ENCODE peak calls at places on chromosome 5, in six cellular contexts. I is suprapubic skin, G is hepatocyte, O is adipocyte, H is A673, X is lower lobe of right lung. L is an unnamed sample. For H3K4me1, the result is how much of the 10 kb centered on the place peaks cover.

GRCh38 chr5:140725799-140726471 is 25.7 kb downstream of the ZMAT2 start:
- DNase-seq in O (peak), X (no peak), G (peak), I (no peak), H (peak), L (peak)

GRCh38 chr5:172664018-172664417 is 23.0 kb downstream of the NEURL1B start:
- DNase-seq in X (no peak), G (no peak), I (no peak), O (no peak), H (no peak), L (no peak)

GRCh38 chr5:10762178-10762775 is 1.2 kb upstream of the DAP start:
- DNase-seq in G (peak), I (no peak), O (no peak), X (peak), H (no peak), L (peak)

GRCh38 chr5:67331296-67331925 is 134.8 kb upstream of the CD180 start:
- DNase-seq in G (no peak), I (no peak), H (no peak), X (no peak), O (no peak), L (no peak)

GRCh38 chr5:160369990-160370712 is at the start of gene C1QTNF2:
- DNase-seq in X (peak), O (peak), I (peak), G (peak), H (peak), L (peak)

GRCh38 chr5:137666109-137666850 is 69.6 kb downstream of the KLHL3 start:
- DNase-seq in H (no peak), G (no peak), I (no peak), X (no peak), O (peak), L (peak)

GRCh38 chr5:1667648-1668140 is 131.9 kb downstream of the MRPL36 start:
- DNase-seq in H (no peak), G (no peak), O (no peak), I (no peak), X (no peak), L (peak)

GRCh38 chr5:26121343-26121742 is 917.0 kb downstream of the CDH9 start:
- DNase-seq in H (peak), O (no peak), I (no peak), G (peak), X (no peak), L (no peak)

GRCh38 chr5:159673538-159673937 is 242.7 kb upstream of the ADRA1B start:
- DNase-seq in X (no peak), O (no peak), I (no peak), H (no peak), G (no peak), L (no peak)

GRCh38 chr5:148939676-148940075 is 113.3 kb downstream of the ADRB2 start:
- DNase-seq in O (no peak), I (no peak), H (no peak), G (peak), X (no peak), L (no peak)

GRCh38 chr5:76689321-76690026 is 26.5 kb upstream of the F2R start:
- DNase-seq in O (peak), X (no peak), H (peak), I (no peak), G (no peak), L (no peak)

GRCh38 chr5:55621218-55621617 is 86.5 kb upstream of the PLPP1 start:
- DNase-seq in O (peak), G (no peak), H (no peak), I (no peak), X (no peak), L (no peak)

GRCh38 chr5:132057498-132058255 is 2.8 kb upstream of the IL3 start:
- DNase-seq in I (no peak), O (no peak), G (no peak), X (peak), H (no peak), L (peak)

GRCh38 chr5:65394078-65394477 is 87.6 kb downstream of the ADAMTS6 start:
- DNase-seq in X (no peak), G (peak), I (no peak), H (no peak), O (peak), L (no peak)

GRCh38 chr5:133423618-133424282 is 188.6 kb downstream of the FSTL4 start:
- DNase-seq in O (peak), X (peak), G (peak), I (no peak), H (peak), L (peak)

GRCh38 chr5:170132642-170133448 is 27.1 kb downstream of the FOXI1 start:
- DNase-seq in G (no peak), X (no peak), O (peak), H (peak), I (no peak), L (no peak)

GRCh38 chr5:42515504-42515903 is 92.3 kb downstream of the GHR start:
- DNase-seq in I (no peak), X (no peak), G (no peak), H (no peak), O (no peak), L (no peak)

GRCh38 chr5:144406463-144406862 is 235.8 kb downstream of the KCTD16 start:
- DNase-seq in G (no peak), O (no peak), I (no peak), X (no peak), H (no peak), L (no peak)

GRCh38 chr5:56207537-56207936 is 25.6 kb downstream of the ANKRD55 start:
- DNase-seq in X (no peak), O (no peak), H (no peak), G (no peak), I (no peak), L (no peak)

GRCh38 chr5:37938086-37938852 is 98.4 kb upstream of the GDNF start:
- DNase-seq in H (no peak), X (no peak), I (no peak), G (no peak), O (no peak), L (no peak)

GRCh38 chr5:65861830-65862241 is 64.5 kb upstream of the ERBIN start:
- DNase-seq in H (no peak), X (no peak), O (peak), G (no peak), I (no peak), L (no peak)

GRCh38 chr5:119063579-119064379 is 7.1 kb upstream of the DMXL1 start:
- DNase-seq in I (no peak), H (peak), X (no peak), O (peak), G (peak), L (no peak)

GRCh38 chr5:147567917-147568598 is 58.2 kb upstream of the DPYSL3 start:
- DNase-seq in X (no peak), G (no peak), H (peak), O (peak), I (no peak), L (no peak)

GRCh38 chr5:14197056-14197455 is 53.9 kb downstream of the TRIO start:
- DNase-seq in I (no peak), X (no peak), O (no peak), G (no peak), H (peak), L (no peak)

GRCh38 chr5:14191325-14191724 is 48.2 kb downstream of the TRIO start:
- DNase-seq in H (no peak), G (no peak), I (no peak), X (no peak), O (no peak), L (no peak)

GRCh38 chr5:14199902-14200301 is 56.8 kb downstream of the TRIO start:
- DNase-seq in X (no peak), H (no peak), G (no peak), I (no peak), O (no peak), L (no peak)

GRCh38 chr5:14193496-14193895 is 50.4 kb downstream of the TRIO start:
- DNase-seq in G (no peak), H (no peak), O (no peak), X (no peak), I (no peak), L (no peak)

DNA sequence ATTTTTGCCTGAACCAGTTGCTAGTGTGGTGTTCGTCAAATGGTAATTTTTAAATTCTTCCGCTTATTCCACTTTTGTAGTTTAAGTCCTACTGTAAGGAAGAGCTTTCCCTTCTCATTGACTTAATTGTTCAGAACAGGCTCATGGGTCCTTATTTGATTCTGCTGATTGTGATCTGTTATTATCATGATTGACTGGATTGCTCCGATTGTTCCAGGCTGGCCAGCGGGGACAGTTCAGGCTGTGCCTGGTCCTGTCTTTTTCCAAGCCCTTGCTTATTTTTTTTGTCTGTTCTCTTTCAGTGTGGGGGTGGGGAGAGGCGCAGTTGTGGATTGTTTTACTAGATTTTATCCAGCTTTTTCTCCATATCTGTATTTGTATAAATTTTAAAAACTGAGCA is 52.4 kb downstream of the TRIO start:
- DNase-seq in X (no peak), G (no peak), I (no peak), H (no peak), O (no peak), L (no peak)
- H3K4me1 ChIP-seq in X (under half), G (under half), I (under half), H (under half), O (half or more), L (under half)

DNA sequence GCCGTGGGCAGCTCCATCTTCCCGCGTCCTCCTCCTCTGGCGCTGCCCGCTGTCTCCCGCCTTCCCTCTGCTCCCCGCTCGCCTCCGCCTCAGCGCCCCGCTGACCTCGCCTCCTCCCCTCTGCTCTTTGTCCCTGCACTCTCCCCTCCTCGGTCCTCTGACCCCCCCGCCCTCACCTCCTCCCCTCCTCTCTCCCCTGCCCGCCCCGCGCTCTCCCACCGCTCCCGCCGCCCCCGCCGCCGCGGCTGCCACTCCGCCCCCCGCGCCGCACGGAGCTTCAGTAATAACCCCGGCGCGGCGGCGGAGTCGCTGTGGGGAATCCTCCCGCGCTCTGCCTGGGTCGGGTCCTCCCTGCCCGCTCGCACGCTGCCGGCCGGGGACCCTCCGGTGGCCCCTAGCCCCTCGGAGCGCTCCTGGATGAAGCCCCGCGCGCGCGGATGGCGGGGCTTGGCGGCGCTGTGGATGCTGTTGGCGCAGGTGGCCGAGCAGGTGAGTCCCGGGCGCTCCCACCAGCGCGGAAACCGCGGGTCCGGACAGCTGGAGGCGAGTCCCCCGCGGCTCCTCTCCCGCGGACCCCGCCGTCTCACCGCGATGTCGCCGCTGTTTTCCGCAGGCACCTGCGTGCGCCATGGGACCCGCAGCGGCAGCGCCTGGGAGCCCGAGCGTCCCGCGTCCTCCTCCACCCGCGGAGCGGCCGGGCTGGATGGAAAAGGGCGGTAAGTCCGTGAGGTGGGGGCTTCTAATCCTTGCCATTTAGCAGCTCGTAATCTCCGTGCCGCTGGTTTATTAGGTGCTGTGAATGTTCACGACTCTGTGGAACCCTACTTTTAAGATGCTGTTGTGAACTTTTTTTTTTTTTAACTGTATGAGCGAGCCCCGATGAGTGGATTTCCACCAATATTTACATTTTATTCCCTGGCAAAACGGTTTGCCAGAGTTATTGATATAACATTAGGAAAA is at the start of gene ADAMTS16:
- DNase-seq in I (no peak), G (peak), O (no peak), X (no peak), H (no peak), L (no peak)
- H3K4me3 ChIP-seq in I (peak), G (peak), O (peak), X (peak), H (peak), L (peak)

DNA sequence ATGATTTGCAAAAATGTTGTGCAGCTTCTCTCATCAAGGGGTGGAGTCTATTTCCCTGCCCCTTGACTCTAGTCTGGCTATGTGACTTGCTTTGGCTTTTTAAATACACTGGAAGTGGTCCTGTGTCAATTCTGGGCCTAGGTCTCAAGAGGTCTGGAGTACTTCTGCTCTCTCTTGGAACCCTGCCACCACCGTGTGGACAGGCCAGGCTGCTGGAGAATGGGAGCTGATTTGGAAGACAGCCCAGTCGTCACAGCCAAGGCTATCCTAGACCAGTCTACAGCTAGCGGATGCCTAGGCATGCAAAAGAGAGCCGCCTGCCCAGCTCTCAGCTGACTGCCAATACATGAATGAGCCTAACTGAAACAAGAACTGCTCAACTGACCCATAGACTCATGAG is 56.7 kb upstream of the CLINT1 start:
- DNase-seq in I (no peak), H (no peak), X (peak), O (no peak), G (peak), L (peak)
- H3K4me1 ChIP-seq in I (half or more), H (under half), X (half or more), O (half or more), G (under half), L (under half)

GRCh38 chr5:139667001-139667729 is 19.0 kb downstream of the CXXC5 start:
- DNase-seq in X (no peak), O (no peak), H (no peak), I (no peak), G (no peak), L (no peak)
- H3K4me3 ChIP-seq in X (no peak), O (peak), H (no peak), I (peak), G (no peak), L (no peak)

L was measured in aorta.